ENCODE peak calls at places on chromosomes 12 and 14, in four cellular contexts. T is Caco-2, D is Peyer's patch, L is GM23248. K is an unnamed sample.

GRCh38 chr14:93884950-93885349 is 42.2 kb upstream of the FAM181A start:
- DNase-seq in T (no peak), L (no peak), D (no peak), K (no peak)

GRCh38 chr14:101732128-101732527 is 29.4 kb upstream of the PPP2R5C start:
- DNase-seq in T (no peak), L (peak; percentile 20), D (no peak), K (no peak)

GRCh38 chr14:98182385-98183055 is 1089.5 kb downstream of the BCL11B start:
- DNase-seq in D (no peak), T (no peak), L (peak; percentile 2), K (no peak)

GRCh38 chr14:52895000-52895399 is 55.9 kb downstream of the FERMT2 start:
- DNase-seq in T (no peak), L (no peak), D (no peak), K (no peak)

GRCh38 chr12:47032644-47033043 is 46.8 kb upstream of the PCED1B start:
- DNase-seq in L (peak; percentile 81), D (no peak), T (no peak), K (no peak)

GRCh38 chr12:92136021-92136735 is 9.5 kb downstream of the BTG1 start:
- DNase-seq in D (no peak), L (no peak), T (no peak), K (no peak)

GRCh38 chr12:65654230-65654629 is 170.1 kb upstream of the HMGA2 start:
- DNase-seq in D (no peak), L (no peak), T (no peak), K (no peak)

GRCh38 chr14:67335781-67336180 is 23.8 kb downstream of the ATP6V1D start:
- DNase-seq in L (peak; percentile 49), T (no peak), D (no peak), K (no peak)

GRCh38 chr14:22847661-22848341 is 11.4 kb downstream of the MMP14 start:
- DNase-seq in T (no peak), L (peak; percentile 83), D (no peak), K (peak; percentile 42)

GRCh38 chr12:1488908-1489381 is 105.4 kb downstream of the FBXL14 start:
- DNase-seq in L (peak; percentile 77), T (no peak), D (no peak), K (no peak)

GRCh38 chr12:68381476-68381875 is 49.3 kb upstream of the MDM1 start:
- DNase-seq in T (no peak), L (no peak), D (no peak), K (no peak)

GRCh38 chr12:57672801-57673200 is 21.1 kb upstream of the OS9 start:
- DNase-seq in D (no peak), T (no peak), L (no peak), K (no peak)

GRCh38 chr14:56180754-56181542 is 62.7 kb downstream of the PELI2 start:
- DNase-seq in D (no peak), T (no peak), L (no peak), K (no peak)

GRCh38 chr12:76945867-76946266 is 67.0 kb upstream of the CSRP2 start:
- DNase-seq in L (peak; percentile 71), T (no peak), D (no peak), K (no peak)

GRCh38 chr14:47278233-47278842 is 397.1 kb downstream of the MDGA2 start:
- DNase-seq in D (peak; percentile 60), L (peak; percentile 43), T (peak; percentile 47), K (no peak)

GRCh38 chr12:1926274-1926673 is 7.8 kb upstream of the CACNA2D4 start:
- DNase-seq in T (no peak), D (peak; percentile 19), L (no peak), K (peak; percentile 6)

GRCh38 chr14:69055973-69056372 is 76.9 kb upstream of the ACTN1 start:
- DNase-seq in L (no peak), D (no peak), T (no peak), K (no peak)

GRCh38 chr14:24938593-24938992 is 111.4 kb downstream of the STXBP6 start:
- DNase-seq in D (no peak), T (no peak), L (no peak), K (no peak)

GRCh38 chr12:68823711-68824110 is 15.7 kb downstream of the MDM2 start:
- DNase-seq in L (no peak), D (no peak), T (no peak), K (no peak)

GRCh38 chr12:113002155-113002554 is 23.8 kb downstream of the OAS2 start:
- DNase-seq in T (no peak), D (peak; percentile 22), L (no peak), K (no peak)

DNA sequence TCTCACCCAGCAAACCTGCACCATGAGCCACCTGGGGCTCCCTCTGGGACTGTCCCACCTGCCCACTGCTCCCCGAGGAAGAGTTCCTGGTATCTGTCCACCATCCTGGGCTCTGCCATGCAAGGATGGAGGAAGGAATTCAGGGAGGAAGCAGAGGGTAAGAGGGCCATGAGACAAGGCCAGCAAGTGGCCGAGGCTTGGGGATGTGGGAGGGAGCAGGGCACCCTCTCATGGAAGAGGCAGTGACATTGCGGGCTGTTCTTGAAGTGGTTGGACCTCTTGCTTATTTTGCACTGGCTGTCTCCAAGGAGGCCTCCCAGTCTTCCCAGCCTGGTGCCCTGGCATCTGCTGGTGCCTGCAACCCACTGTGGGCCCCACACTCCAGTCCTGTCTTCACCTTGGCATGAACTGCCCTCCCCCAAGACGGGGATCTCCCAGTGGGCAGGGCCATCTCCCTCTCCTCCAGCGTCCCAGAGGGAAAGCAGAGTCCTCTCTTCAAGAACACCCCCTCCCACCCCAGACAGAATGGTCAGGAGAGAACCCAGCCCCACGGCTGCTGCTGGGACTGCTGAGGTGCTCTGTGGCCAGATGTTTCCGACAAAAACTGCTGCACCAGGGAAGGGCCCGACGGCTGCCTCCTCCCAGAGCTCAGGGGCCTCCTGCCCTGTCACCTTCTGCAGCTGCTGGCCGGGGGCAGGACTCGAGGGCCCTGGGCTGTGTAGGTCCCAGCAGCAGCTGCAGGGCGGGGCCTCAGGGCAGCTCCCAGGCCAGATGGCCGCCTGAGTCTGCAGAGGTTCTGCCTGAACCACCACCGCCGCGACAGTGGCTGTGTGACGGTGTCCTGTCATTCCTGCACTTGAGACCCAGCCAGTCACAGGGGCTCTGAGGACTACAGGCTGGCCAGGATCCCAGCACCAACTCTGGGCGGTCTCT is 1.8 kb upstream of the AKT1 start:
- DNase-seq in L (no peak), D (peak; percentile 76), T (no peak), K (no peak)
- H3K4me3 ChIP-seq in L (no peak overlapping the region), D (no peak overlapping the region), T (no peak overlapping the region), K (no peak overlapping the region)

DNA sequence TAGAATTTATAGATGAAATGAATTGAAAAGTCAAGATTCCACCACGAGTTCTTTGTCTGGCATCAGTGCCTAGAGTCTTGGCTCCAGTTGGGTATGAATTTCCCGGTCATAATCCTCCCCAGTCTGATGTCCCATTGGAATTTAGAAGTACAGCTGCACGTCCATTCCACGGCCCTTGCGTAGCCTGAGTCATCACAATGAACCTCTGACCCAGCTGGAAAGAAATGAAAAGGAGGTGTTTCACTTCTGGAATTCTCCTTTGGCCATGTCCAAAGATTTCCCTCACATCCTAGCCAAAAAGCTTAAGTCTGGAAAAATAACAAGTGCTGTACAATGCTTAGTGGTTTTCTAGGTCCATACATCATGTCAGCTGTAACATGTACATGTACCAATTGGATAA is 122.7 kb downstream of the KICS2 start:
- DNase-seq in D (no peak), T (no peak), L (peak; percentile 92), K (peak; percentile 71)
- H3K4me1 ChIP-seq in D (no peaks in the 10 kb centered on the region), T (no peaks in the 10 kb centered on the region), L (peaks cover 71% of the 10 kb centered on the region), K (peaks cover 6% of the 10 kb centered on the region)

GRCh38 chr12:107320929-107321618 is 227.7 kb upstream of the CRY1 start:
- DNase-seq in D (peak; percentile 82), T (no peak), L (peak; percentile 47), K (no peak)

GRCh38 chr12:107318804-107319535 is 225.6 kb upstream of the CRY1 start:
- DNase-seq in L (peak; percentile 67), T (no peak), D (peak; percentile 48), K (no peak)

GRCh38 chr12:107322063-107322462 is 228.7 kb upstream of the CRY1 start:
- DNase-seq in D (peak; percentile 49), T (no peak), L (no peak), K (no peak)

GRCh38 chr12:107319536-107320030 is 226.2 kb upstream of the CRY1 start:
- DNase-seq in T (no peak), D (no peak), L (peak; percentile 36), K (no peak)

GRCh38 chr12:107320031-107320928 is 226.9 kb upstream of the CRY1 start:
- DNase-seq in L (peak; percentile 73), T (no peak), D (peak; percentile 79), K (no peak)
- H3K27me3 ChIP-seq in L (peaks cover 25% of the 10 kb centered on the region), T (peaks cover 6% of the 10 kb centered on the region), D (no peaks in the 10 kb centered on the region), K (no peaks in the 10 kb centered on the region)

GRCh38 chr12:54046809-54047159 is 6.9 kb upstream of the HOXC4 start:
- DNase-seq in T (no peak), L (no peak), D (no peak), K (no peak)
- H3K4me3 ChIP-seq in T (no peak overlapping the region), L (no peak overlapping the region), D (no peak overlapping the region), K (no peak overlapping the region)

GRCh38 chr12:91103101-91103500 is 8.2 kb downstream of the LUM start:
- DNase-seq in T (no peak), L (no peak), D (no peak), K (no peak)
- H3K4me1 ChIP-seq in T (peaks cover 16% of the 10 kb centered on the region), L (peaks cover 64% of the 10 kb centered on the region), D (no peaks in the 10 kb centered on the region), K (no peaks in the 10 kb centered on the region)

GRCh38 chr12:52651726-52652261 is at the start of gene KRT2:
- DNase-seq in D (no peak), L (no peak), T (no peak), K (no peak)
- H3K27me3 ChIP-seq in D (no peaks in the 10 kb centered on the region), L (peaks cover 45% of the 10 kb centered on the region), T (no peaks in the 10 kb centered on the region), K (no peaks in the 10 kb centered on the region)

GRCh38 chr12:125184213-125184952 is 119.1 kb downstream of the AACS start:
- DNase-seq in D (no peak), L (no peak), T (no peak), K (no peak)

GRCh38 chr12:125186471-125187147 is 121.4 kb downstream of the AACS start:
- DNase-seq in L (peak; percentile 58), T (no peak), D (no peak), K (no peak)

GRCh38 chr12:125185740-125186470 is 120.7 kb downstream of the AACS start:
- DNase-seq in L (peak; percentile 71), D (peak; percentile 71), T (peak; percentile 69), K (no peak)

GRCh38 chr12:125183187-125184067 is 118.2 kb downstream of the AACS start:
- DNase-seq in T (peak; percentile 67), D (peak; percentile 87), L (peak; percentile 86), K (peak; percentile 38)

DNA sequence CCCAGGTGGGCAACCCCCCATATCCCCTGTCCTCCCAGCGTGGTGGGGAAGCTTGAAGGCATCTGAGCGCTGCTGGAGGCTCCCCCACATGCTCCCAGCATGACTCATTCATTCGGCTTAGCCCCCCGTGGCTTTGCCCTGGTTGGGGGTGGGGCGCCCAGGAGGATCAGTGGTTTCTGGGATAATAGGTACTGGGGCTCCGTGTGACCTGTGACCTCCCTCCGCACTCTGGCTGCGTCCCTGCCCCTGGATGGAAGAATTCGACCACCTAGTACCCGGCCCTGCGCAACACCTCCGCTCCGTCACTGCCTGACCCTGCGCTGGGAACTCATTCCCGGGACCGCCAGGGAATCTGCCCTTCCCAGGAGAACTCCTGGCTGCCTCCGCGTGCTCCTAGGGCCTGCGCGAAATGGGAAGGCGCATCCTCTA is 120.1 kb downstream of the AACS start:
- DNase-seq in T (no peak), L (no peak), D (no peak), K (no peak)
- H3K4me3 ChIP-seq in T (no peak overlapping the region), L (no peak overlapping the region), D (no peak overlapping the region), K (no peak overlapping the region)

K was measured in uterus.